ENCODE peak calls at places on chromosomes 6 and 20, in nine cellular contexts. V is HCEC 1CT; S is stimulated activated CD4-positive, alpha-beta T cell treated with anti-CD3 and anti-CD28 coated beads, Interleukin-4, amount 100 ng/mL, for 1 hour; E is caudate nucleus; Z is LNCaP clone FGC; K is substantia nigra; I is T-helper 2 cell; Q is Daoy; O is HEK293T. U is an unnamed sample.

GRCh38 chr6:55668625-55669024 is 89.6 kb upstream of the HMGCLL1 start:
- DNase-seq in V (no peak), S (no peak), E (no peak), Z (no peak), K (no peak), I (no peak), Q (peak), O (no peak), U (no peak)

GRCh38 chr20:53581444-53582311 is 12.0 kb downstream of the ZNF217 start:
- DNase-seq in V (no peak), S (peak), E (no peak), Z (no peak), K (no peak), I (no peak), Q (no peak), O (no peak), U (no peak)

GRCh38 chr6:107493158-107494057 is 3.5 kb downstream of the SOBP start:
- DNase-seq in V (peak), S (no peak), E (no peak), Z (no peak), K (no peak), I (no peak), Q (peak), O (peak), U (no peak)

GRCh38 chr6:110541701-110542309 is 65.4 kb upstream of the SLC22A16 start:
- DNase-seq in V (no peak), S (no peak), E (peak), Z (no peak), K (peak), I (no peak), Q (no peak), O (no peak), U (no peak)

GRCh38 chr20:46575394-46575793 is 24.9 kb upstream of the OCSTAMP start:
- DNase-seq in V (no peak), S (no peak), E (no peak), Z (no peak), K (no peak), I (no peak), Q (no peak), O (no peak), U (no peak)

GRCh38 chr20:23146111-23146640 is 60.1 kb upstream of the CD93 start:
- DNase-seq in V (no peak), S (no peak), E (no peak), Z (no peak), K (no peak), I (no peak), Q (no peak), O (no peak), U (no peak)

GRCh38 chr6:72699142-72699541 is 77.3 kb downstream of the KCNQ5 start:
- DNase-seq in V (peak), S (no peak), E (no peak), Z (no peak), K (no peak), I (no peak), Q (peak), O (no peak), U (no peak)

GRCh38 chr20:44384423-44385027 is 29.0 kb downstream of the HNF4A start:
- DNase-seq in V (peak), S (peak), E (peak), Z (peak), K (peak), I (peak), Q (peak), O (peak), U (no peak)

GRCh38 chr6:129575378-129576118 is 134.4 kb downstream of the ARHGAP18 start:
- DNase-seq in V (peak), S (no peak), E (no peak), Z (peak), K (no peak), I (no peak), Q (peak), O (peak), U (no peak)

GRCh38 chr20:58691773-58692578 is 624 bp upstream of the NPEPL1 start:
- DNase-seq in V (peak), S (no peak), E (no peak), Z (no peak), K (no peak), I (no peak), Q (no peak), O (no peak), U (no peak)

GRCh38 chr20:38805502-38805957 is at the start of gene PPP1R16B:
- DNase-seq in V (no peak), S (peak), E (peak), Z (no peak), K (peak), I (peak), Q (peak), O (peak), U (no peak)

GRCh38 chr6:90190181-90190580 is 106.5 kb downstream of the BACH2 start:
- DNase-seq in V (no peak), S (no peak), E (no peak), Z (no peak), K (no peak), I (no peak), Q (no peak), O (no peak), U (no peak)

GRCh38 chr6:32163559-32164258 is 686 bp upstream of the EGFL8 start:
- DNase-seq in V (no peak), S (no peak), E (peak), Z (no peak), K (no peak), I (no peak), Q (no peak), O (no peak), U (no peak)

GRCh38 chr6:42156638-42157037 is 14.2 kb upstream of the C6orf132 start:
- DNase-seq in V (no peak), S (no peak), E (no peak), Z (no peak), K (no peak), I (no peak), Q (no peak), O (no peak), U (no peak)

GRCh38 chr6:36360241-36361054 is 23.8 kb upstream of the BNIP5 start:
- DNase-seq in V (peak), S (peak), E (peak), Z (no peak), K (peak), I (peak), Q (peak), O (peak), U (peak)

GRCh38 chr6:35317483-35318199 is 20.0 kb downstream of the DEF6 start:
- DNase-seq in V (no peak), S (no peak), E (no peak), Z (no peak), K (no peak), I (no peak), Q (no peak), O (no peak), U (no peak)

GRCh38 chr6:129153257-129153656 is 270.3 kb downstream of the LAMA2 start:
- DNase-seq in V (no peak), S (no peak), E (no peak), Z (no peak), K (no peak), I (no peak), Q (no peak), O (no peak), U (no peak)

GRCh38 chr6:162056745-162057144 is 670.8 kb downstream of the PRKN start:
- DNase-seq in V (no peak), S (no peak), E (no peak), Z (no peak), K (no peak), I (no peak), Q (peak), O (peak), U (no peak)

GRCh38 chr6:36731622-36732310 is 34.1 kb downstream of the RAB44 start:
- DNase-seq in V (no peak), S (no peak), E (no peak), Z (no peak), K (no peak), I (no peak), Q (no peak), O (no peak), U (no peak)

GRCh38 chr6:107284805-107285204 is 169.5 kb upstream of the BEND3 start:
- DNase-seq in V (no peak), S (no peak), E (no peak), Z (no peak), K (no peak), I (no peak), Q (no peak), O (no peak), U (no peak)

GRCh38 chr6:1738682-1739081 is 129.0 kb downstream of the FOXC1 start:
- DNase-seq in V (no peak), S (no peak), E (no peak), Z (no peak), K (no peak), I (no peak), Q (no peak), O (no peak), U (no peak)

GRCh38 chr6:130425532-130425931 is 59.7 kb downstream of the TMEM200A start:
- DNase-seq in V (no peak), S (no peak), E (no peak), Z (no peak), K (no peak), I (no peak), Q (no peak), O (no peak), U (no peak)

GRCh38 chr6:141667580-141668309 is 465.0 kb upstream of the GJE1 start:
- DNase-seq in V (no peak), S (no peak), E (no peak), Z (no peak), K (no peak), I (no peak), Q (no peak), O (no peak), U (no peak)

GRCh38 chr20:36848078-36848660 is 27.8 kb upstream of the TLDC2 start:
- DNase-seq in V (peak), S (no peak), E (no peak), Z (no peak), K (no peak), I (no peak), Q (peak), O (no peak), U (no peak)

GRCh38 chr6:137873273-137873762 is 6.3 kb downstream of the TNFAIP3 start:
- DNase-seq in V (peak), S (peak), E (no peak), Z (peak), K (no peak), I (peak), Q (peak), O (no peak), U (peak)

GRCh38 chr6:170051229-170052172 is 239.4 kb downstream of the DLL1 start:
- DNase-seq in V (no peak), S (no peak), E (no peak), Z (no peak), K (no peak), I (no peak), Q (no peak), O (no peak), U (no peak)

GRCh38 chr6:167093922-167094432 is 28.9 kb upstream of the CCR6 start:
- DNase-seq in V (no peak), S (peak), E (no peak), Z (no peak), K (no peak), I (peak), Q (peak), O (no peak), U (no peak)

GRCh38 chr6:157987788-157988699 is 6.4 kb downstream of the SYNJ2 start:
- DNase-seq in V (no peak), S (no peak), E (no peak), Z (no peak), K (no peak), I (no peak), Q (no peak), O (no peak), U (no peak)

GRCh38 chr20:44491635-44492395 is 16.1 kb downstream of the TTPAL start:
- DNase-seq in V (peak), S (no peak), E (no peak), Z (no peak), K (no peak), I (no peak), Q (peak), O (no peak), U (no peak)

GRCh38 chr6:20969551-20969950 is 435.3 kb downstream of the CDKAL1 start:
- DNase-seq in V (no peak), S (no peak), E (no peak), Z (no peak), K (no peak), I (no peak), Q (no peak), O (no peak), U (no peak)

GRCh38 chr6:69825904-69826303 is 29.1 kb upstream of the LMBRD1 start:
- DNase-seq in V (peak), S (no peak), E (no peak), Z (no peak), K (no peak), I (no peak), Q (no peak), O (no peak), U (no peak)

U was measured in esophagus squamous epithelium.